ENCODE peak calls at places on chromosome 6, in six cellular contexts. One of them, this sample, is unnamed.

GRCh38 chr6:166569206-166569605 is 17.3 kb downstream of the RAMACL start:
- DNase-seq in IMR-90: no peak
- DNase-seq in H1: no peak
- DNase-seq in neuronal stem cell: no peak
- DNase-seq in H9: peak
- DNase-seq in mesenchymal stem cell: no peak
- DNase-seq in this sample: no peak

GRCh38 chr6:44142835-44143234 is 15.5 kb downstream of the TMEM63B start:
- DNase-seq in IMR-90: no peak
- DNase-seq in H1: no peak
- DNase-seq in neuronal stem cell: no peak
- DNase-seq in H9: no peak
- DNase-seq in mesenchymal stem cell: no peak
- DNase-seq in this sample: no peak

GRCh38 chr6:20028562-20028961 is 183.7 kb downstream of the MBOAT1 start:
- DNase-seq in IMR-90: no peak
- DNase-seq in H1: no peak
- DNase-seq in neuronal stem cell: no peak
- DNase-seq in H9: no peak
- DNase-seq in mesenchymal stem cell: no peak
- DNase-seq in this sample: no peak

GRCh38 chr6:113684382-113684901 is 172.7 kb upstream of the MARCKS start:
- DNase-seq in IMR-90: peak
- DNase-seq in H1: no peak
- DNase-seq in neuronal stem cell: no peak
- DNase-seq in H9: no peak
- DNase-seq in mesenchymal stem cell: peak
- DNase-seq in this sample: peak

GRCh38 chr6:136616527-136616926 is 66.3 kb upstream of the MAP7 start:
- DNase-seq in IMR-90: no peak
- DNase-seq in H1: no peak
- DNase-seq in neuronal stem cell: no peak
- DNase-seq in H9: no peak
- DNase-seq in mesenchymal stem cell: no peak
- DNase-seq in this sample: no peak

GRCh38 chr6:129163551-129163950 is 280.6 kb downstream of the LAMA2 start:
- DNase-seq in IMR-90: no peak
- DNase-seq in H1: no peak
- DNase-seq in neuronal stem cell: no peak
- DNase-seq in H9: no peak
- DNase-seq in mesenchymal stem cell: no peak
- DNase-seq in this sample: no peak

GRCh38 chr6:169678342-169678741 is 23.5 kb downstream of the WDR27 start:
- DNase-seq in IMR-90: no peak
- DNase-seq in H1: no peak
- DNase-seq in neuronal stem cell: no peak
- DNase-seq in H9: no peak
- DNase-seq in mesenchymal stem cell: no peak
- DNase-seq in this sample: no peak

GRCh38 chr6:15763364-15763763 is 100.5 kb upstream of the DTNBP1 start:
- DNase-seq in IMR-90: no peak
- DNase-seq in H1: no peak
- DNase-seq in neuronal stem cell: no peak
- DNase-seq in H9: no peak
- DNase-seq in mesenchymal stem cell: peak
- DNase-seq in this sample: no peak

GRCh38 chr6:122623279-122623678 is 13.1 kb downstream of the PKIB start:
- DNase-seq in IMR-90: no peak
- DNase-seq in H1: no peak
- DNase-seq in neuronal stem cell: no peak
- DNase-seq in H9: no peak
- DNase-seq in mesenchymal stem cell: peak
- DNase-seq in this sample: no peak

GRCh38 chr6:169838291-169839028 is 87.0 kb downstream of the ERMARD start:
- DNase-seq in IMR-90: no peak
- DNase-seq in H1: no peak
- DNase-seq in neuronal stem cell: no peak
- DNase-seq in H9: no peak
- DNase-seq in mesenchymal stem cell: no peak
- DNase-seq in this sample: no peak

GRCh38 chr6:55758156-55758942 is 117.0 kb downstream of the BMP5 start:
- DNase-seq in IMR-90: peak
- DNase-seq in H1: no peak
- DNase-seq in neuronal stem cell: no peak
- DNase-seq in H9: no peak
- DNase-seq in mesenchymal stem cell: peak
- DNase-seq in this sample: no peak

GRCh38 chr6:75893058-75893775 is 144.2 kb downstream of the MYO6 start:
- DNase-seq in IMR-90: peak
- DNase-seq in H1: no peak
- DNase-seq in neuronal stem cell: peak
- DNase-seq in H9: no peak
- DNase-seq in mesenchymal stem cell: peak
- DNase-seq in this sample: peak

GRCh38 chr6:131635384-131636340 is 1.4 kb upstream of the ENPP3 start:
- DNase-seq in IMR-90: no peak
- DNase-seq in H1: no peak
- DNase-seq in neuronal stem cell: no peak
- DNase-seq in H9: no peak
- DNase-seq in mesenchymal stem cell: no peak
- DNase-seq in this sample: no peak

GRCh38 chr6:3226422-3227362 is 761 bp downstream of the TUBB2B start:
- DNase-seq in IMR-90: no peak
- DNase-seq in H1: no peak
- DNase-seq in neuronal stem cell: peak
- DNase-seq in H9: no peak
- DNase-seq in mesenchymal stem cell: peak
- DNase-seq in this sample: peak

GRCh38 chr6:70059047-70059719 is 192.8 kb downstream of the COL19A1 start:
- DNase-seq in IMR-90: no peak
- DNase-seq in H1: no peak
- DNase-seq in neuronal stem cell: no peak
- DNase-seq in H9: no peak
- DNase-seq in mesenchymal stem cell: no peak
- DNase-seq in this sample: no peak

GRCh38 chr6:37347177-37348145 is 6.3 kb upstream of the RNF8 start:
- DNase-seq in IMR-90: no peak
- DNase-seq in H1: no peak
- DNase-seq in neuronal stem cell: no peak
- DNase-seq in H9: no peak
- DNase-seq in mesenchymal stem cell: no peak
- DNase-seq in this sample: no peak

GRCh38 chr6:144758602-144759001 is 473.5 kb downstream of the UTRN start:
- DNase-seq in IMR-90: peak
- DNase-seq in H1: no peak
- DNase-seq in neuronal stem cell: no peak
- DNase-seq in H9: no peak
- DNase-seq in mesenchymal stem cell: peak
- DNase-seq in this sample: no peak

GRCh38 chr6:36599791-36600209 is 5.6 kb downstream of the SRSF3 start:
- DNase-seq in IMR-90: peak
- DNase-seq in H1: no peak
- DNase-seq in neuronal stem cell: no peak
- DNase-seq in H9: peak
- DNase-seq in mesenchymal stem cell: peak
- DNase-seq in this sample: peak

GRCh38 chr6:125749864-125750691 is 646 bp downstream of the HEY2 start:
- DNase-seq in IMR-90: no peak
- DNase-seq in H1: no peak
- DNase-seq in neuronal stem cell: peak
- DNase-seq in H9: no peak
- DNase-seq in mesenchymal stem cell: no peak
- DNase-seq in this sample: peak

GRCh38 chr6:811806-812205 is 118.9 kb upstream of the EXOC2 start:
- DNase-seq in IMR-90: no peak
- DNase-seq in H1: no peak
- DNase-seq in neuronal stem cell: no peak
- DNase-seq in H9: no peak
- DNase-seq in mesenchymal stem cell: no peak
- DNase-seq in this sample: no peak

GRCh38 chr6:159720708-159721107 is 6.6 kb upstream of the WTAP start:
- DNase-seq in IMR-90: no peak
- DNase-seq in H1: no peak
- DNase-seq in neuronal stem cell: peak
- DNase-seq in H9: no peak
- DNase-seq in mesenchymal stem cell: peak
- DNase-seq in this sample: peak

GRCh38 chr6:106519460-106520394 is 109.6 kb downstream of the RTN4IP1 start:
- DNase-seq in IMR-90: peak
- DNase-seq in H1: no peak
- DNase-seq in neuronal stem cell: no peak
- DNase-seq in H9: no peak
- DNase-seq in mesenchymal stem cell: peak
- DNase-seq in this sample: no peak

DNA sequence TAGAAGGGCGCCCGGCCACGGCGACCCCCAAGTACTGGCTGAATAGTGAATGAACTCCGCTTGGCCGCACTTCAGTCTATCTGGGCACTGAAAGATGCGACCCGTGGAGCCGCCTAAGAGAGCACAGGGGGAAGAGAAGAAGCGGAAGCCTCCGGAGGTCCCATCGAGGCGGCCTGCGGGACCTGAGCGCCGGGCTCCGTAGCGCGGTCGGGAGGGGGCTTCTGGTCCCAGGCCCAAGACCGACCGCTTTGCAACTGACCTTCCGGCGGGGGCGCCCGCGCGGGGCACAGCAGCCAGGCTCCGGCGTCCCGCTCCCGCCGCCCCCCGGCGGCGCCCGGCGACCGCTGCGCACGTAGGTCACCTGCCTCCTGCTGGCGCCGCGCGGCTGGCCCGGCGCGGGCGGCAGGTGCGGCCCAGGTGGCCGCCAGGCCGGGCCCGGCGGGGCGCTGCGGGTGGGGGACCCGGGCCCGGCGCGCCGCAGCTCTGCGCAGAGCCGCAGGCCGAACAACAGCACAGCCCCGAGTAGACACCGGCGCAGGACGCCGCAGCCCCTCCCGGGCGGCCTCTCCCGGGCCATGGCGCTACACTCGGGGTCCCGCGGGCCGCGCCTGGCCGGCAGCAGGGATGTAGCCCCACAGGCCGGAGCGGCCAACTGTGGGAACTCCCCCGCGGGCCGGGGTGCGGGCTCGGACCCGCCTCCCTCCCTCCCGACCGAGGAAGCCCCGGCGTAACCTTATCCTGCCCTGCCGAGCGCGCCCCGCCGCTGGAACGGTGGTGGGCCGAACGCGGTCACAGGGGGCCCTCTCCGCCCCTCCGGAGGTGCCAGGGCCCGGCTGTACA is at the start of gene METTL24:
- DNase-seq in IMR-90: no peak
- DNase-seq in H1: no peak
- DNase-seq in neuronal stem cell: no peak
- DNase-seq in H9: peak
- DNase-seq in mesenchymal stem cell: peak
- DNase-seq in this sample: peak
- H2BK120ac ChIP-seq in IMR-90: no peak
- H2BK120ac ChIP-seq in H1: no peak
- H2BK120ac ChIP-seq in neuronal stem cell: peak
- H2BK120ac ChIP-seq in H9: no peak
- H2BK120ac ChIP-seq in mesenchymal stem cell: peak
- H2BK120ac ChIP-seq in this sample: no peak

GRCh38 chr6:158078320-158078719 is 89.7 kb downstream of the SERAC1 start:
- DNase-seq in IMR-90: no peak
- DNase-seq in H1: no peak
- DNase-seq in neuronal stem cell: no peak
- DNase-seq in H9: no peak
- DNase-seq in mesenchymal stem cell: no peak
- DNase-seq in this sample: no peak

GRCh38 chr6:158072083-158072721 is 90.5 kb downstream of the SYNJ2 start:
- DNase-seq in IMR-90: peak
- DNase-seq in H1: peak
- DNase-seq in neuronal stem cell: peak
- DNase-seq in H9: peak
- DNase-seq in mesenchymal stem cell: peak
- DNase-seq in this sample: peak

GRCh38 chr6:158080849-158081656 is 87.0 kb downstream of the SERAC1 start:
- DNase-seq in IMR-90: no peak
- DNase-seq in H1: no peak
- DNase-seq in neuronal stem cell: no peak
- DNase-seq in H9: no peak
- DNase-seq in mesenchymal stem cell: no peak
- DNase-seq in this sample: no peak

GRCh38 chr6:158073776-158074175 is 92.1 kb downstream of the SYNJ2 start:
- DNase-seq in IMR-90: no peak
- DNase-seq in H1: no peak
- DNase-seq in neuronal stem cell: no peak
- DNase-seq in H9: no peak
- DNase-seq in mesenchymal stem cell: no peak
- DNase-seq in this sample: no peak

GRCh38 chr6:158076548-158076947 is 91.5 kb downstream of the SERAC1 start:
- DNase-seq in IMR-90: no peak
- DNase-seq in H1: no peak
- DNase-seq in neuronal stem cell: no peak
- DNase-seq in H9: no peak
- DNase-seq in mesenchymal stem cell: no peak
- DNase-seq in this sample: no peak
- H2BK120ac ChIP-seq in IMR-90: no peak
- H2BK120ac ChIP-seq in H1: no peak
- H2BK120ac ChIP-seq in neuronal stem cell: no peak
- H2BK120ac ChIP-seq in H9: no peak
- H2BK120ac ChIP-seq in mesenchymal stem cell: no peak
- H2BK120ac ChIP-seq in this sample: no peak

DNA sequence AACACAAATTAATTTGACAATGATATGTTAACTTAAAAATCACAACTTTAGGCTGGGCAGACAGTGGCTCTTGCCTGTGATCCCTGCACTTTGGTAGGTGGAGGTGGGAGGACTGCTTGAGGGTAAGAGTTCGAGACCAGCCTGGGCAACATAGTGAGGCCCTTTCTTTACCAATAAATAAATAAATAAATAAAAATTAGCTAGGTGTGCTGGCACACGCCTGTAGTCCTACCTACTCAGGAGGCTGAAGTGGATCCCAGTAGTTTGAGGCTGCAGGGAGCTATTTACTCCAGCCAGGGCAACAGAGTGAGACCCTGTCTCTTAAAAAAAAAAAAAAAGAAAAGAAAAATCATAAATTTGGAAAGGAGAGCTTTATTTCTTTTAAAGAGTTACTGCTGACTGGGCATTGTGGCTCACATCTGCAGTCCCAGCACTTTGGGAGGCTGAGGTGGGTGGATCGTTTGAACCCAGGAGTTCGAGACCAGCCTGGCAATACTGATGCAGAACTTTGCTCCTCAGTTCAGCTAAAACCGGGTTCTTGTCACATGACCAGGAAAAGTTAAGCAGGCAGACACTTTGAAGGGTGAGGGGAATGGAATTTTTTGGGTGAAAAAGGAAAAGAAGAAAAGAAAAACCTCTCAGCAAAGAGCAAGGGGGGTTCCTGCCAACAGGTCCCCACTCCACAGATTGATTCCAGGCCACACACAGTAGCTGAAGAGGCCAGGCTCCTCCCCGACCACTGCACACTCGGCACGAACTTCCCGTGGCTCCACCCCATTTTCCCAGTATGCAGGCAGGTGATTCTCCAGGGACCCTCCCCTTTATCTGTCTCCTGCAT is 44.0 kb upstream of the DDR1 start:
- DNase-seq in IMR-90: no peak
- DNase-seq in H1: no peak
- DNase-seq in neuronal stem cell: no peak
- DNase-seq in H9: no peak
- DNase-seq in mesenchymal stem cell: no peak
- DNase-seq in this sample: no peak
- H2BK120ac ChIP-seq in IMR-90: no peak
- H2BK120ac ChIP-seq in H1: no peak
- H2BK120ac ChIP-seq in neuronal stem cell: no peak
- H2BK120ac ChIP-seq in H9: no peak
- H2BK120ac ChIP-seq in mesenchymal stem cell: no peak
- H2BK120ac ChIP-seq in this sample: no peak

GRCh38 chr6:89050155-89050554 is 30.4 kb upstream of the PNRC1 start:
- DNase-seq in IMR-90: peak
- DNase-seq in H1: no peak
- DNase-seq in neuronal stem cell: no peak
- DNase-seq in H9: no peak
- DNase-seq in mesenchymal stem cell: peak
- DNase-seq in this sample: no peak
- H2BK120ac ChIP-seq in IMR-90: no peak
- H2BK120ac ChIP-seq in H1: no peak
- H2BK120ac ChIP-seq in neuronal stem cell: no peak
- H2BK120ac ChIP-seq in H9: no peak
- H2BK120ac ChIP-seq in mesenchymal stem cell: no peak
- H2BK120ac ChIP-seq in this sample: no peak

This sample was measured in mesendoderm.